ENCODE peak calls at places on chromosomes 5 and 9, in nine cellular contexts. C, O, M, Z, W, S, I, A and E are unnamed samples. For H3K4me1, the result is how much of the 10 kb centered on the place peaks cover.

GRCh38 chr5:51960617-51961115 is 577.4 kb downstream of the ISL1 start:
- DNase-seq in M (peak), S (no peak), W (no peak), C (no peak), Z (no peak), O (peak), I (no peak), A (no peak), E (no peak)

GRCh38 chr9:21789541-21790037 is 12.8 kb upstream of the MTAP start:
- DNase-seq in S (peak), A (no peak), M (peak), Z (peak), W (peak), I (peak), O (peak), C (peak), E (no peak)

GRCh38 chr5:3068401-3068800 is 316.9 kb upstream of the IRX2 start:
- DNase-seq in W (no peak), O (no peak), I (no peak), A (no peak), C (no peak), Z (no peak), S (no peak), M (no peak), E (no peak)

GRCh38 chr5:76831108-76831447 is 12.2 kb downstream of the F2RL1 start:
- DNase-seq in M (peak), O (peak), W (peak), I (no peak), S (no peak), A (no peak), Z (no peak), C (peak), E (peak)

GRCh38 chr5:151771259-151772028 is at the start of gene G3BP1:
- DNase-seq in W (peak), M (peak), S (peak), O (peak), A (peak), Z (peak), C (peak), I (peak), E (peak)

GRCh38 chr5:34811691-34812090 is 27.3 kb upstream of the TTC23L start:
- DNase-seq in I (no peak), O (no peak), W (no peak), S (no peak), A (no peak), M (no peak), Z (no peak), C (no peak), E (no peak)

GRCh38 chr5:142798099-142798768 is 28.1 kb downstream of the ARHGAP26 start:
- DNase-seq in A (no peak), C (no peak), O (no peak), I (peak), Z (peak), S (peak), M (no peak), W (no peak), E (no peak)

GRCh38 chr5:72330712-72331111 is 10.5 kb downstream of the PTCD2 start:
- DNase-seq in C (no peak), O (no peak), Z (no peak), I (no peak), W (no peak), A (no peak), M (no peak), S (no peak), E (no peak)

GRCh38 chr5:927172-928015 is 34.7 kb downstream of the TRIP13 start:
- DNase-seq in C (no peak), A (no peak), I (peak), W (no peak), Z (no peak), O (no peak), M (no peak), S (no peak), E (no peak)

GRCh38 chr5:8233479-8233878 is 364.5 kb downstream of the MTRR start:
- DNase-seq in I (no peak), Z (no peak), W (no peak), O (no peak), M (no peak), A (no peak), C (no peak), S (no peak), E (no peak)

GRCh38 chr9:112059145-112059979 is 115.7 kb downstream of the SUSD1 start:
- DNase-seq in M (peak), W (peak), I (no peak), C (peak), S (no peak), Z (peak), O (peak), A (peak), E (no peak)

GRCh38 chr9:89478821-89479668 is 18.9 kb downstream of the SEMA4D start:
- DNase-seq in S (no peak), W (no peak), C (no peak), A (no peak), O (no peak), M (no peak), Z (no peak), I (no peak), E (no peak)

GRCh38 chr5:112210430-112211005 is 208.6 kb downstream of the EPB41L4A start:
- DNase-seq in I (peak), M (no peak), Z (peak), A (no peak), S (no peak), W (peak), C (no peak), O (peak), E (no peak)

GRCh38 chr9:34997375-34997774 is 7.8 kb downstream of the DNAJB5 start:
- DNase-seq in M (no peak), A (no peak), O (no peak), S (no peak), Z (no peak), I (no peak), W (no peak), C (no peak), E (no peak)

GRCh38 chr5:43312076-43312620 is 1.1 kb downstream of the HMGCS1 start:
- DNase-seq in W (no peak), C (no peak), A (no peak), I (no peak), Z (no peak), O (peak), S (no peak), M (no peak), E (no peak)

GRCh38 chr5:102809033-102809432 is 53.9 kb downstream of the PAM start:
- DNase-seq in A (no peak), C (no peak), W (no peak), S (no peak), O (peak), Z (no peak), M (no peak), I (no peak), E (no peak)

GRCh38 chr9:128895556-128895955 is 13.6 kb downstream of the LRRC8A start:
- DNase-seq in W (no peak), Z (no peak), O (no peak), I (no peak), A (no peak), S (no peak), M (no peak), C (no peak), E (no peak)
- H3K27ac ChIP-seq in W (no peak), Z (peak), O (no peak), I (peak), A (peak), S (peak), M (no peak), C (no peak), E (no peak)

GRCh38 chr9:134556531-134557068 is 85.0 kb upstream of the COL5A1 start:
- DNase-seq in M (no peak), Z (no peak), O (peak), I (no peak), W (peak), A (peak), C (no peak), S (no peak), E (peak)
- H3K4me1 ChIP-seq in M (under half), Z (under half), O (under half), I (under half), W (under half), A (under half), C (under half), S (under half), E (under half)

DNA sequence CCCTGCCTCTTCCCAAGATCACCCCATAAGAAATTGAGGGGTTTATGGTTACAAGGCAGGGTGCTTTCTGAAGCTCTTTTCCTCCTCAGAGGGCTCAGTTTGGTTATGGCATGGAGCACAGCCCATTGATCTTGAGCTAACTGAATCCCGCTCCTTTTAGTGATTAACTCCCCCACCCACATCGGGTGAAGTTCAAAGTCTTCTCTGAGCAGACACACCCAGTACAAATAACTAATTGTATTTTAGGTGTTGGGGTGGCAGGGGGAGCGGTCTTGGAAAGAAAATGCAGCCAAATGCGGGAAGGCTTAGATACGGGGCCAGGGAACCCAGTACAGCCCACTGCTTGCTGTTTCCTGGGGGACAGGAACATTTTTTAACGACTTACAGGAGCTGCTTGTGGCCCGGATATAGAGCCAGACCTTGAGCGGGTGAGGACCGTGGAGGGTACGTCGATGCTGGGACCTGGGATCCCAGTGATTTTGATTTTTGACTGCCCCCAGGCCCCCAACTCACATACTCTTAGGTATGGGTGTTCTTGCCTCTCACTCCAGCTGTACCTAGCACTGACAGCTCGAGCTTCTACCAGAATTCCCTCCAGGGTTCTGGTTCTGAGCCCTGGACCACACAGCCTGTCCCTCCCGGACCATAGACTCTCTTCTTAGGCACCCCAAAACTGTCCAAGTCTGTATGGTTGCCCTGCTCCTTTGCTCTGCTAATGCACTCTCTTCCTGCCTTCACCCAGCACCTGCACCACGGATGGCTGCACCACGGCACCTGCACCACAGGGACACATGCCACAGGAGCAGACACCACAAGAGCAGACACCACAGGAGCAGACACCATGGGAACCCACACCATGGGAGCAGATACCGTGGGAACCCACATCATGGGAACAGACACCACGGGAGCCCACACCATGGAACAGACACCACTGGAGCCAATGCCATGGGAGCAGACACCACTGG is 18.3 kb upstream of the RXRA start:
- DNase-seq in Z (no peak), S (no peak), A (no peak), I (no peak), C (no peak), O (no peak), W (no peak), M (no peak), E (peak)
- H3K4me3 ChIP-seq in Z (no peak), S (no peak), A (no peak), I (no peak), C (no peak), O (no peak), W (no peak), M (no peak), E (no peak)

GRCh38 chr9:115208503-115208902 is 90.5 kb upstream of the TNC start:
- DNase-seq in A (no peak), M (peak), Z (no peak), S (no peak), O (peak), I (no peak), W (no peak), C (peak), E (no peak)

GRCh38 chr9:115202181-115202580 is 84.2 kb upstream of the TNC start:
- DNase-seq in W (no peak), Z (no peak), O (no peak), S (no peak), M (no peak), C (no peak), I (no peak), A (no peak), E (no peak)

GRCh38 chr9:115207003-115207837 is 89.3 kb upstream of the TNC start:
- DNase-seq in A (no peak), I (no peak), W (no peak), M (peak), S (no peak), C (no peak), Z (no peak), O (peak), E (no peak)

GRCh38 chr9:115202960-115203751 is 85.2 kb upstream of the TNC start:
- DNase-seq in W (no peak), I (no peak), Z (no peak), S (no peak), O (peak), A (no peak), M (peak), C (peak), E (no peak)

DNA sequence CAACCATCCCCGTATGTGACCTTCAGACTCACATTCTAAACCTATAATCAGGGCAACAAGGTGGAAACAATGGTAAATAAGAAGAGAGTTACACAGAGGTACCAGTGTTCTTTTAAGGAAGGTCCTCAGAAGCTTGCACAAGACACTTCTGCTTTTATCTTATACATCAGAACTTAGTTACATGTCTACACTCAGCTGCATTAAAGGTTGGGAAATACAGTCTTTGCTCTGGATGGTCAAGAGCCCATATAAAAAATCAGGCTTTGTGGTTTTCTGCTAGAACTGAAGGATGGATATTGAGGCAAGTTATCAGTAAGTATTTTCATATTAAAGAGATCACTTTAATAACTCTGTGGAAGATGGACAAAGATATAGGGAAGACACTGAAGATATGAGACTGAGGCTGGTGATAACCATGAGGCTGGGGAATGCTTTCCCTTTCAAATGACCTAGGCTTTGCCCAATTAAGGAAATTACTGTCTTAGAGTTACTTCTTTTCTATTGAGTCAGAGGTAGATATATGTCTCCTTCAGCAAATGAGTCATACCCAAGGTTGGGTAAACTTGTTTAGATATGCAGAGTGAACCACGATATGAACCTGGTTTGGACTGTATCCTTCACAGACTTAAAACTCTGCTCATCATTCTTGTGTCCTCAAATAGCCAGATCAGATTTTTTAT is 87.0 kb upstream of the TNC start:
- DNase-seq in I (no peak), S (no peak), C (peak), M (peak), Z (no peak), W (peak), O (peak), A (no peak), E (no peak)
- H3K27ac ChIP-seq in I (no peak), S (no peak), C (peak), M (peak), Z (no peak), W (no peak), O (peak), A (no peak), E (no peak)

GRCh38 chr5:14146725-14147124 is 3.6 kb downstream of the TRIO start:
- DNase-seq in M (no peak), I (no peak), Z (no peak), S (no peak), O (peak), W (no peak), A (no peak), C (no peak), E (no peak)
- H3K4me1 ChIP-seq in M (half or more), I (under half), Z (under half), S (under half), O (half or more), W (half or more), A (under half), C (under half), E (half or more)

GRCh38 chr5:178895615-178896571 is at the start of gene ZFP2:
- DNase-seq in O (peak), M (peak), S (peak), C (peak), A (no peak), Z (peak), I (peak), W (peak), E (peak)

GRCh38 chr5:178902849-178903248 is 7.1 kb downstream of the ZFP2 start:
- DNase-seq in Z (no peak), O (peak), C (no peak), M (peak), W (peak), S (no peak), A (no peak), I (no peak), E (no peak)

GRCh38 chr5:178899289-178899688 is 3.6 kb downstream of the ZFP2 start:
- DNase-seq in W (no peak), Z (no peak), S (no peak), I (no peak), A (no peak), M (no peak), C (no peak), O (peak), E (no peak)
- H3K4me3 ChIP-seq in W (no peak), Z (no peak), S (no peak), I (no peak), A (no peak), M (no peak), C (no peak), O (no peak), E (no peak)

DNA sequence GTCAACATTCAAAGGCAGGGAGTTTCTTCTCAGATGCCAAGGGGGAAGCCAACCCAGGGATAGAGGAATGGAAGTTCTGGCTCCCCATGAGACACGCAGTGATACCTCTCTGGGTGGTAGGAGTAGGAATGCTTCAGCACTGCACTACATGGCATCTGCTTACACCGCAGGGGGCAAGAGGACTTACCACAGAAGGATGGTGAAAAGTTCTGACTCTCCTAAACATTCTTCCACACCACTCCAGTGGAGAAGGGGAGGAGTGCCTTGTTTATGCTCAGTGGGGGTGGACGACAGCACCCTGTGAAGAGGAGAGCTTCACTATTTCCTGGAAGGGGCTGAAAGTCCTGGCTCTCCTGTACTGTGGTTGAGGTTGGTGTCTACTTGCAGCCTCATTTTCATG is 1011.3 kb upstream of the WWC1 start:
- DNase-seq in S (no peak), A (no peak), I (no peak), W (no peak), O (no peak), C (no peak), M (no peak), Z (no peak), E (no peak)
- H3K27ac ChIP-seq in S (no peak), A (no peak), I (no peak), W (no peak), O (no peak), C (no peak), M (no peak), Z (no peak), E (no peak)

DNA sequence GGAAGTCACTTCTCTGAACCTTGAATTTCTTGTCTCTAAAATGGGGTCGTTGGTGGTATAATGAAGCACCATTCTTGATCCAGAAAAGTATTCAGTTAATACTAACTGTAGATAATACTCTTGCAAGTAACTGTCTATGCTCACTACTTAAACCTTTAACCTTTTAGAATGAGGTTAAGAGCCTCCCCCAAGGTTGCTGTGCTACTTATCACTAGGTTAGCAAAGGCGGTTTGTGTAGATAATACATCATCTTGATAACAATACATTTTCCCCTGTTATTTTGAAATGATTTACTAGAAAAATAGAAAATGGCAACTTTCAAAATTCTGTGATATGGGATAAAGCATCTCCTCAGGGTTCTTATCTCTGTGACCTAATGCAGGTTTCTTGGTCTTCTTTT is 12.6 kb downstream of the MAP3K1 start:
- DNase-seq in M (no peak), A (no peak), C (no peak), O (no peak), W (no peak), I (no peak), S (no peak), Z (no peak), E (no peak)
- H3K4me1 ChIP-seq in M (under half), A (under half), C (under half), O (under half), W (half or more), I (under half), S (under half), Z (under half), E (half or more)